ENCODE peak calls at places on chromosome 11, in five cellular contexts. D is HEK293T; Q is activated T-cell treated with anti-CD3 and anti-CD28 coated beads, Interleukin-2, amount 50 U/mL, for 72 hours; S is DND-41; E is adipocyte. O is an unnamed sample.

GRCh38 chr11:32439488-32440210 is 4.3 kb upstream of the WT1 start:
- DNase-seq in E (no peak), Q (no peak), S (no peak), D (no peak), O (no peak)

GRCh38 chr11:76030286-76030685 is 176.0 kb downstream of the WNT11 start:
- DNase-seq in S (no peak), E (peak), Q (no peak), D (no peak), O (no peak)

GRCh38 chr11:34570584-34570983 is 50.3 kb upstream of the EHF start:
- DNase-seq in S (peak), E (no peak), Q (peak), D (no peak), O (no peak)

GRCh38 chr11:126507646-126508045 is 152.2 kb downstream of the ST3GAL4 start:
- DNase-seq in D (no peak), Q (no peak), E (no peak), S (no peak), O (no peak)

GRCh38 chr11:36215688-36216050 is 73.6 kb downstream of the COMMD9 start:
- DNase-seq in Q (no peak), D (no peak), E (no peak), S (no peak), O (no peak)

GRCh38 chr11:87180743-87181142 is 143.0 kb downstream of the TMEM135 start:
- DNase-seq in D (no peak), E (peak), S (no peak), Q (no peak), O (no peak)

GRCh38 chr11:129856036-129856435 is 39.3 kb downstream of the NFRKB start:
- DNase-seq in D (no peak), E (no peak), S (no peak), Q (no peak), O (no peak)

GRCh38 chr11:128731041-128731663 is 37.3 kb downstream of the FLI1 start:
- DNase-seq in E (no peak), S (no peak), Q (peak), D (no peak), O (no peak)

GRCh38 chr11:89491141-89491690 is at the start of gene NOX4:
- DNase-seq in D (no peak), E (peak), S (no peak), Q (no peak), O (peak)